ENCODE peak calls at places on chromosome 9, in seven cellular contexts. R is amygdala, D is KG1, Q is OCI-LY7, M is cardiac fibroblast, X is skeletal muscle cell, E is spleen. F is an unnamed sample.
A peak's percentile ranks its signal among the peaks of the same experiment; 100 is the strongest.

GRCh38 chr9:84697494-84698114 is 28.1 kb downstream of the NTRK2 start:
- DNase-seq in R (peak; percentile 49), D (peak; percentile 4), Q (peak; percentile 22), M (peak; percentile 51), X (no peak), E (peak; percentile 78), F (no peak)

GRCh38 chr9:132560604-132561304 is 21.7 kb upstream of the BARHL1 start:
- DNase-seq in R (no peak), D (no peak), Q (no peak), M (no peak), X (no peak), E (peak; percentile 86), F (no peak)

GRCh38 chr9:121280715-121281613 is 13.0 kb downstream of the GSN start:
- DNase-seq in R (no peak), D (no peak), Q (no peak), M (no peak), X (no peak), E (no peak), F (no peak)

GRCh38 chr9:90659626-90660364 is 17.2 kb upstream of the DIRAS2 start:
- DNase-seq in R (no peak), D (no peak), Q (no peak), M (peak; percentile 52), X (peak; percentile 54), E (no peak), F (no peak)

GRCh38 chr9:104988539-104988938 is 60.6 kb upstream of the ABCA1 start:
- DNase-seq in R (no peak), D (no peak), Q (no peak), M (peak; percentile 47), X (no peak), E (no peak), F (no peak)

GRCh38 chr9:126248680-126249079 is 77.9 kb upstream of the MVB12B start:
- DNase-seq in R (no peak), D (no peak), Q (no peak), M (peak; percentile 95), X (peak; percentile 76), E (no peak), F (no peak)

GRCh38 chr9:95284667-95285066 is 32.8 kb downstream of the FANCC start:
- DNase-seq in R (no peak), D (no peak), Q (no peak), M (no peak), X (no peak), E (no peak), F (no peak)

GRCh38 chr9:101398930-101399640 is 434 bp downstream of the ZNF189 start:
- DNase-seq in R (peak; percentile 53), D (no peak), Q (peak; percentile 7), M (peak; percentile 16), X (no peak), E (no peak), F (no peak)

GRCh38 chr9:92846662-92847145 is 31.1 kb downstream of the ZNF484 start:
- DNase-seq in R (no peak), D (no peak), Q (no peak), M (peak; percentile 16), X (no peak), E (no peak), F (no peak)

GRCh38 chr9:130899051-130899748 is 2.6 kb upstream of the QRFP start:
- DNase-seq in R (no peak), D (no peak), Q (no peak), M (no peak), X (no peak), E (no peak), F (no peak)

F was measured in NCI-H2029 treated with DMSO at 0.1 percent for 48 hours.